ENCODE peak calls at places on chromosome 11, in ten cellular contexts. One of them, this sample, is unnamed.
A peak's percentile ranks its signal among the peaks of the same experiment; 100 is the strongest.

GRCh38 chr11:94866231-94866827 is 98.2 kb downstream of the AMOTL1 start:
- DNase-seq in A549: no peak
- DNase-seq in NCI-H460: no peak
- DNase-seq in stimulated activated CD8-positive, alpha-beta memory T cell treated with anti-CD3 and anti-CD28 coated beads, Interleukin-7, amount 100 ng/mL, for 1 hour: no peak
- DNase-seq in T-helper 9 cell: no peak
- DNase-seq in lower lobe of right lung: no peak
- DNase-seq in stomach: no peak
- DNase-seq in endothelial cell: no peak
- DNase-seq in left colon: no peak
- DNase-seq in ELR: no peak
- DNase-seq in this sample: no peak

GRCh38 chr11:103548838-103549237 is 439.6 kb downstream of the DYNC2H1 start:
- DNase-seq in ELR: no peak
- DNase-seq in endothelial cell: no peak
- DNase-seq in NCI-H460: no peak
- DNase-seq in left colon: no peak
- DNase-seq in lower lobe of right lung: no peak
- DNase-seq in T-helper 9 cell: no peak
- DNase-seq in stimulated activated CD8-positive, alpha-beta memory T cell treated with anti-CD3 and anti-CD28 coated beads, Interleukin-7, amount 100 ng/mL, for 1 hour: no peak
- DNase-seq in stomach: no peak
- DNase-seq in A549: no peak
- DNase-seq in this sample: no peak

GRCh38 chr11:99271527-99271926 is 250.8 kb downstream of the CNTN5 start:
- DNase-seq in left colon: no peak
- DNase-seq in lower lobe of right lung: no peak
- DNase-seq in ELR: no peak
- DNase-seq in stimulated activated CD8-positive, alpha-beta memory T cell treated with anti-CD3 and anti-CD28 coated beads, Interleukin-7, amount 100 ng/mL, for 1 hour: no peak
- DNase-seq in NCI-H460: no peak
- DNase-seq in stomach: no peak
- DNase-seq in T-helper 9 cell: no peak
- DNase-seq in endothelial cell: no peak
- DNase-seq in A549: no peak
- DNase-seq in this sample: no peak

GRCh38 chr11:71188073-71188472 is 64.3 kb downstream of the SHANK2 start:
- DNase-seq in NCI-H460: no peak
- DNase-seq in ELR: no peak
- DNase-seq in A549: no peak
- DNase-seq in endothelial cell: no peak
- DNase-seq in lower lobe of right lung: no peak
- DNase-seq in T-helper 9 cell: no peak
- DNase-seq in stomach: no peak
- DNase-seq in stimulated activated CD8-positive, alpha-beta memory T cell treated with anti-CD3 and anti-CD28 coated beads, Interleukin-7, amount 100 ng/mL, for 1 hour: no peak
- DNase-seq in left colon: no peak
- DNase-seq in this sample: no peak

GRCh38 chr11:90757851-90758494 is 535.1 kb upstream of the CHORDC1 start:
- DNase-seq in endothelial cell: no peak
- DNase-seq in ELR: no peak
- DNase-seq in stimulated activated CD8-positive, alpha-beta memory T cell treated with anti-CD3 and anti-CD28 coated beads, Interleukin-7, amount 100 ng/mL, for 1 hour: no peak
- DNase-seq in lower lobe of right lung: no peak
- DNase-seq in NCI-H460: no peak
- DNase-seq in A549: no peak
- DNase-seq in left colon: no peak
- DNase-seq in T-helper 9 cell: no peak
- DNase-seq in stomach: no peak
- DNase-seq in this sample: no peak

GRCh38 chr11:96197801-96198465 is 145.1 kb downstream of the MAML2 start:
- DNase-seq in stimulated activated CD8-positive, alpha-beta memory T cell treated with anti-CD3 and anti-CD28 coated beads, Interleukin-7, amount 100 ng/mL, for 1 hour: no peak
- DNase-seq in endothelial cell: no peak
- DNase-seq in T-helper 9 cell: no peak
- DNase-seq in stomach: no peak
- DNase-seq in left colon: no peak
- DNase-seq in NCI-H460: no peak
- DNase-seq in A549: no peak
- DNase-seq in lower lobe of right lung: no peak
- DNase-seq in ELR: no peak
- DNase-seq in this sample: peak; percentile 60

GRCh38 chr11:119590651-119591308 is 138.2 kb downstream of the NECTIN1 start:
- DNase-seq in NCI-H460: no peak
- DNase-seq in stomach: peak; percentile 45
- DNase-seq in endothelial cell: no peak
- DNase-seq in stimulated activated CD8-positive, alpha-beta memory T cell treated with anti-CD3 and anti-CD28 coated beads, Interleukin-7, amount 100 ng/mL, for 1 hour: no peak
- DNase-seq in left colon: no peak
- DNase-seq in ELR: peak; percentile 22
- DNase-seq in A549: peak; percentile 21
- DNase-seq in T-helper 9 cell: no peak
- DNase-seq in lower lobe of right lung: no peak
- DNase-seq in this sample: no peak

GRCh38 chr11:36564376-36565032 is 3.3 kb upstream of the RAG1 start:
- DNase-seq in stomach: peak; percentile 58
- DNase-seq in left colon: peak; percentile 53
- DNase-seq in T-helper 9 cell: peak; percentile 19
- DNase-seq in NCI-H460: peak; percentile 51
- DNase-seq in A549: peak; percentile 56
- DNase-seq in stimulated activated CD8-positive, alpha-beta memory T cell treated with anti-CD3 and anti-CD28 coated beads, Interleukin-7, amount 100 ng/mL, for 1 hour: no peak
- DNase-seq in lower lobe of right lung: no peak
- DNase-seq in endothelial cell: peak; percentile 44
- DNase-seq in ELR: peak; percentile 69
- DNase-seq in this sample: peak; percentile 59

GRCh38 chr11:77278595-77279506 is 22.6 kb downstream of the GDPD4 start:
- DNase-seq in T-helper 9 cell: no peak
- DNase-seq in stomach: no peak
- DNase-seq in endothelial cell: peak; percentile 4
- DNase-seq in left colon: no peak
- DNase-seq in lower lobe of right lung: no peak
- DNase-seq in NCI-H460: no peak
- DNase-seq in ELR: peak; percentile 79
- DNase-seq in A549: no peak
- DNase-seq in stimulated activated CD8-positive, alpha-beta memory T cell treated with anti-CD3 and anti-CD28 coated beads, Interleukin-7, amount 100 ng/mL, for 1 hour: no peak
- DNase-seq in this sample: no peak

GRCh38 chr11:77205467-77206263 is 77.6 kb downstream of the MYO7A start:
- DNase-seq in T-helper 9 cell: no peak
- DNase-seq in lower lobe of right lung: no peak
- DNase-seq in A549: no peak
- DNase-seq in stimulated activated CD8-positive, alpha-beta memory T cell treated with anti-CD3 and anti-CD28 coated beads, Interleukin-7, amount 100 ng/mL, for 1 hour: no peak
- DNase-seq in left colon: no peak
- DNase-seq in NCI-H460: no peak
- DNase-seq in stomach: no peak
- DNase-seq in ELR: no peak
- DNase-seq in endothelial cell: peak; percentile 2
- DNase-seq in this sample: no peak

GRCh38 chr11:11961399-11962028 is 46.9 kb downstream of the DKK3 start:
- DNase-seq in endothelial cell: no peak
- DNase-seq in lower lobe of right lung: no peak
- DNase-seq in stimulated activated CD8-positive, alpha-beta memory T cell treated with anti-CD3 and anti-CD28 coated beads, Interleukin-7, amount 100 ng/mL, for 1 hour: no peak
- DNase-seq in stomach: no peak
- DNase-seq in NCI-H460: no peak
- DNase-seq in ELR: no peak
- DNase-seq in T-helper 9 cell: no peak
- DNase-seq in A549: no peak
- DNase-seq in left colon: no peak
- DNase-seq in this sample: no peak

GRCh38 chr11:122399375-122399774 is 256.1 kb upstream of the UBASH3B start:
- DNase-seq in ELR: no peak
- DNase-seq in stimulated activated CD8-positive, alpha-beta memory T cell treated with anti-CD3 and anti-CD28 coated beads, Interleukin-7, amount 100 ng/mL, for 1 hour: no peak
- DNase-seq in endothelial cell: no peak
- DNase-seq in left colon: no peak
- DNase-seq in NCI-H460: no peak
- DNase-seq in T-helper 9 cell: no peak
- DNase-seq in stomach: no peak
- DNase-seq in A549: no peak
- DNase-seq in lower lobe of right lung: no peak
- DNase-seq in this sample: no peak

GRCh38 chr11:12778506-12778905 is 104.3 kb downstream of the TEAD1 start:
- DNase-seq in NCI-H460: no peak
- DNase-seq in ELR: no peak
- DNase-seq in T-helper 9 cell: no peak
- DNase-seq in endothelial cell: no peak
- DNase-seq in A549: no peak
- DNase-seq in stimulated activated CD8-positive, alpha-beta memory T cell treated with anti-CD3 and anti-CD28 coated beads, Interleukin-7, amount 100 ng/mL, for 1 hour: no peak
- DNase-seq in left colon: no peak
- DNase-seq in stomach: no peak
- DNase-seq in lower lobe of right lung: no peak
- DNase-seq in this sample: no peak

GRCh38 chr11:47502767-47503166 is 50.2 kb downstream of the CELF1 start:
- DNase-seq in lower lobe of right lung: no peak
- DNase-seq in stimulated activated CD8-positive, alpha-beta memory T cell treated with anti-CD3 and anti-CD28 coated beads, Interleukin-7, amount 100 ng/mL, for 1 hour: no peak
- DNase-seq in NCI-H460: no peak
- DNase-seq in A549: no peak
- DNase-seq in stomach: no peak
- DNase-seq in endothelial cell: no peak
- DNase-seq in left colon: no peak
- DNase-seq in T-helper 9 cell: no peak
- DNase-seq in ELR: no peak
- DNase-seq in this sample: no peak

GRCh38 chr11:122114976-122115375 is 1.0 kb downstream of the BLID start:
- DNase-seq in endothelial cell: no peak
- DNase-seq in A549: no peak
- DNase-seq in stomach: no peak
- DNase-seq in ELR: no peak
- DNase-seq in T-helper 9 cell: no peak
- DNase-seq in stimulated activated CD8-positive, alpha-beta memory T cell treated with anti-CD3 and anti-CD28 coated beads, Interleukin-7, amount 100 ng/mL, for 1 hour: no peak
- DNase-seq in left colon: no peak
- DNase-seq in NCI-H460: no peak
- DNase-seq in lower lobe of right lung: no peak
- DNase-seq in this sample: no peak

GRCh38 chr11:31805037-31805628 is 6.0 kb downstream of the PAX6 start:
- DNase-seq in endothelial cell: no peak
- DNase-seq in T-helper 9 cell: no peak
- DNase-seq in lower lobe of right lung: no peak
- DNase-seq in ELR: no peak
- DNase-seq in left colon: no peak
- DNase-seq in stimulated activated CD8-positive, alpha-beta memory T cell treated with anti-CD3 and anti-CD28 coated beads, Interleukin-7, amount 100 ng/mL, for 1 hour: no peak
- DNase-seq in NCI-H460: no peak
- DNase-seq in A549: no peak
- DNase-seq in stomach: no peak
- DNase-seq in this sample: peak; percentile 48

GRCh38 chr11:8006349-8006977 is 19.3 kb downstream of the EIF3F start:
- DNase-seq in T-helper 9 cell: peak; percentile 34
- DNase-seq in lower lobe of right lung: no peak
- DNase-seq in stomach: peak; percentile 46
- DNase-seq in stimulated activated CD8-positive, alpha-beta memory T cell treated with anti-CD3 and anti-CD28 coated beads, Interleukin-7, amount 100 ng/mL, for 1 hour: no peak
- DNase-seq in endothelial cell: peak; percentile 77
- DNase-seq in NCI-H460: peak; percentile 69
- DNase-seq in left colon: peak; percentile 45
- DNase-seq in A549: peak; percentile 66
- DNase-seq in ELR: peak; percentile 79
- DNase-seq in this sample: no peak

GRCh38 chr11:77119531-77119936 is 8.5 kb upstream of the MYO7A start:
- DNase-seq in NCI-H460: no peak
- DNase-seq in stimulated activated CD8-positive, alpha-beta memory T cell treated with anti-CD3 and anti-CD28 coated beads, Interleukin-7, amount 100 ng/mL, for 1 hour: no peak
- DNase-seq in left colon: no peak
- DNase-seq in endothelial cell: no peak
- DNase-seq in T-helper 9 cell: no peak
- DNase-seq in ELR: no peak
- DNase-seq in lower lobe of right lung: no peak
- DNase-seq in A549: no peak
- DNase-seq in stomach: no peak
- DNase-seq in this sample: no peak

GRCh38 chr11:65764434-65764833 is 16.3 kb downstream of the AP5B1 start:
- DNase-seq in lower lobe of right lung: no peak
- DNase-seq in stimulated activated CD8-positive, alpha-beta memory T cell treated with anti-CD3 and anti-CD28 coated beads, Interleukin-7, amount 100 ng/mL, for 1 hour: no peak
- DNase-seq in NCI-H460: no peak
- DNase-seq in endothelial cell: no peak
- DNase-seq in left colon: no peak
- DNase-seq in A549: no peak
- DNase-seq in ELR: no peak
- DNase-seq in stomach: no peak
- DNase-seq in T-helper 9 cell: no peak
- DNase-seq in this sample: no peak

GRCh38 chr11:93570759-93571413 is 27.7 kb upstream of the SMCO4 start:
- DNase-seq in NCI-H460: peak; percentile 3
- DNase-seq in left colon: peak; percentile 25
- DNase-seq in ELR: peak; percentile 49
- DNase-seq in A549: peak; percentile 64
- DNase-seq in endothelial cell: no peak
- DNase-seq in stimulated activated CD8-positive, alpha-beta memory T cell treated with anti-CD3 and anti-CD28 coated beads, Interleukin-7, amount 100 ng/mL, for 1 hour: no peak
- DNase-seq in lower lobe of right lung: no peak
- DNase-seq in stomach: no peak
- DNase-seq in T-helper 9 cell: no peak
- DNase-seq in this sample: no peak

GRCh38 chr11:12924650-12925049 is 84.5 kb upstream of the RASSF10 start:
- DNase-seq in endothelial cell: no peak
- DNase-seq in ELR: no peak
- DNase-seq in stomach: no peak
- DNase-seq in stimulated activated CD8-positive, alpha-beta memory T cell treated with anti-CD3 and anti-CD28 coated beads, Interleukin-7, amount 100 ng/mL, for 1 hour: no peak
- DNase-seq in left colon: no peak
- DNase-seq in T-helper 9 cell: no peak
- DNase-seq in lower lobe of right lung: no peak
- DNase-seq in A549: no peak
- DNase-seq in NCI-H460: no peak
- DNase-seq in this sample: no peak

GRCh38 chr11:11931461-11932055 is 76.9 kb downstream of the DKK3 start:
- DNase-seq in A549: peak; percentile 64
- DNase-seq in ELR: peak; percentile 87
- DNase-seq in endothelial cell: no peak
- DNase-seq in T-helper 9 cell: no peak
- DNase-seq in lower lobe of right lung: no peak
- DNase-seq in stimulated activated CD8-positive, alpha-beta memory T cell treated with anti-CD3 and anti-CD28 coated beads, Interleukin-7, amount 100 ng/mL, for 1 hour: no peak
- DNase-seq in NCI-H460: peak; percentile 46
- DNase-seq in stomach: no peak
- DNase-seq in left colon: no peak
- DNase-seq in this sample: no peak

GRCh38 chr11:133531971-133532651 is at the start of gene OPCML:
- DNase-seq in lower lobe of right lung: no peak
- DNase-seq in A549: no peak
- DNase-seq in left colon: no peak
- DNase-seq in ELR: no peak
- DNase-seq in endothelial cell: peak; percentile 17
- DNase-seq in stomach: no peak
- DNase-seq in stimulated activated CD8-positive, alpha-beta memory T cell treated with anti-CD3 and anti-CD28 coated beads, Interleukin-7, amount 100 ng/mL, for 1 hour: no peak
- DNase-seq in NCI-H460: no peak
- DNase-seq in T-helper 9 cell: no peak
- DNase-seq in this sample: no peak

GRCh38 chr11:72750556-72751292 is 1.5 kb downstream of the ARAP1 start:
- DNase-seq in ELR: no peak
- DNase-seq in A549: no peak
- DNase-seq in endothelial cell: no peak
- DNase-seq in left colon: no peak
- DNase-seq in NCI-H460: no peak
- DNase-seq in T-helper 9 cell: no peak
- DNase-seq in lower lobe of right lung: no peak
- DNase-seq in stimulated activated CD8-positive, alpha-beta memory T cell treated with anti-CD3 and anti-CD28 coated beads, Interleukin-7, amount 100 ng/mL, for 1 hour: no peak
- DNase-seq in stomach: no peak
- DNase-seq in this sample: no peak

GRCh38 chr11:100889758-100890157 is 202.7 kb downstream of the ARHGAP42 start:
- DNase-seq in NCI-H460: no peak
- DNase-seq in ELR: no peak
- DNase-seq in stomach: no peak
- DNase-seq in lower lobe of right lung: no peak
- DNase-seq in left colon: no peak
- DNase-seq in T-helper 9 cell: no peak
- DNase-seq in A549: no peak
- DNase-seq in stimulated activated CD8-positive, alpha-beta memory T cell treated with anti-CD3 and anti-CD28 coated beads, Interleukin-7, amount 100 ng/mL, for 1 hour: no peak
- DNase-seq in endothelial cell: no peak
- DNase-seq in this sample: no peak

GRCh38 chr11:441043-441417 is 781 bp downstream of the ANO9 start:
- DNase-seq in A549: no peak
- DNase-seq in T-helper 9 cell: no peak
- DNase-seq in stomach: no peak
- DNase-seq in endothelial cell: no peak
- DNase-seq in stimulated activated CD8-positive, alpha-beta memory T cell treated with anti-CD3 and anti-CD28 coated beads, Interleukin-7, amount 100 ng/mL, for 1 hour: no peak
- DNase-seq in ELR: no peak
- DNase-seq in NCI-H460: no peak
- DNase-seq in left colon: no peak
- DNase-seq in lower lobe of right lung: peak; percentile 45
- DNase-seq in this sample: no peak

GRCh38 chr11:84747871-84748270 is 879.3 kb downstream of the DLG2 start:
- DNase-seq in T-helper 9 cell: no peak
- DNase-seq in left colon: no peak
- DNase-seq in A549: no peak
- DNase-seq in NCI-H460: no peak
- DNase-seq in ELR: no peak
- DNase-seq in lower lobe of right lung: no peak
- DNase-seq in stomach: no peak
- DNase-seq in endothelial cell: no peak
- DNase-seq in stimulated activated CD8-positive, alpha-beta memory T cell treated with anti-CD3 and anti-CD28 coated beads, Interleukin-7, amount 100 ng/mL, for 1 hour: no peak
- DNase-seq in this sample: no peak

GRCh38 chr11:1152316-1153104 is 5.2 kb upstream of the MUC5AC start:
- DNase-seq in lower lobe of right lung: no peak
- DNase-seq in left colon: no peak
- DNase-seq in ELR: peak; percentile 90
- DNase-seq in NCI-H460: no peak
- DNase-seq in endothelial cell: no peak
- DNase-seq in stimulated activated CD8-positive, alpha-beta memory T cell treated with anti-CD3 and anti-CD28 coated beads, Interleukin-7, amount 100 ng/mL, for 1 hour: no peak
- DNase-seq in T-helper 9 cell: no peak
- DNase-seq in stomach: peak; percentile 72
- DNase-seq in A549: peak; percentile 88
- DNase-seq in this sample: peak; percentile 61

This sample was measured in stimulated activated effector memory CD8-positive, alpha-beta T cell treated with anti-CD3 and anti-CD28 coated beads, Interleukin-12 subunit alpha, Interleukin-12 subunit beta, amount 100 ng/mL, for 72 hours.